ENCODE peak calls at places on chromosomes 13 and 19, in eight cellular contexts. G is tibial artery, S is GM23248, O is BE2C, K is adipocyte, W is heart left ventricle, J is stomach, R is RWPE2. B is an unnamed sample. For H3K27me3, the result is how much of the 10 kb centered on the place peaks cover.

GRCh38 chr19:21786931-21787330 is 19.6 kb upstream of the ZNF100 start:
- DNase-seq in J (no peak), G (no peak), O (no peak), K (no peak), R (no peak), W (no peak), S (no peak), B (no peak)

GRCh38 chr13:24053505-24054251 is 106.8 kb upstream of the SPATA13 start:
- DNase-seq in O (peak), G (no peak), S (peak), W (peak), K (peak), J (peak), R (no peak), B (peak)

GRCh38 chr13:39952244-39953233 is 297.1 kb downstream of the COG6 start:
- DNase-seq in O (no peak), J (no peak), S (peak), K (no peak), W (peak), R (no peak), G (no peak), B (no peak)

GRCh38 chr13:30808600-30808999 is 73.3 kb downstream of the ALOX5AP start:
- DNase-seq in O (no peak), S (peak), R (no peak), K (no peak), J (no peak), W (no peak), G (no peak), B (no peak)

GRCh38 chr19:32691952-32692726 is 518 bp downstream of the NUDT19 start:
- DNase-seq in S (peak), K (peak), G (peak), O (no peak), J (peak), R (no peak), W (peak), B (no peak)

GRCh38 chr19:13260883-13261653 is 110.9 kb downstream of the IER2 start:
- DNase-seq in W (no peak), O (no peak), G (no peak), S (peak), J (peak), K (peak), R (no peak), B (peak)

GRCh38 chr13:20953245-20953931 is 50.8 kb upstream of the XPO4 start:
- DNase-seq in O (no peak), S (no peak), R (no peak), W (no peak), G (no peak), K (no peak), J (no peak), B (no peak)

GRCh38 chr13:77544765-77545316 is 9.3 kb downstream of the SCEL start:
- DNase-seq in K (no peak), R (no peak), O (no peak), G (no peak), W (no peak), S (no peak), J (no peak), B (no peak)

GRCh38 chr19:45782162-45782623 is at the start of gene DMPK:
- DNase-seq in O (no peak), J (no peak), S (peak), G (peak), K (peak), W (peak), R (no peak), B (no peak)

GRCh38 chr13:111291908-111292307 is 28.5 kb upstream of the TEX29 start:
- DNase-seq in K (no peak), R (no peak), S (no peak), J (no peak), O (no peak), G (no peak), W (no peak), B (no peak)

GRCh38 chr19:37218592-37218935 is 550 bp downstream of the ZNF383 start:
- DNase-seq in O (no peak), G (no peak), J (no peak), S (peak), W (no peak), K (no peak), R (no peak), B (no peak)

GRCh38 chr13:50126378-50127016 is 111.3 kb downstream of the KCNRG start:
- DNase-seq in S (peak), J (no peak), W (no peak), K (peak), R (no peak), G (no peak), O (no peak), B (no peak)

GRCh38 chr19:40219721-40220276 is 1.6 kb upstream of the TTC9B start:
- DNase-seq in W (no peak), R (no peak), K (no peak), G (no peak), O (peak), S (peak), J (no peak), B (peak)

GRCh38 chr13:44448373-44448772 is 74.7 kb downstream of the SERP2 start:
- DNase-seq in J (no peak), S (no peak), O (no peak), R (no peak), K (no peak), W (no peak), G (no peak), B (no peak)

GRCh38 chr13:100665403-100665802 is 9.2 kb downstream of the TMTC4 start:
- DNase-seq in R (no peak), O (no peak), K (no peak), J (no peak), G (no peak), W (no peak), S (no peak), B (no peak)

GRCh38 chr13:47087841-47088240 is 191.0 kb upstream of the HTR2A start:
- DNase-seq in O (no peak), S (peak), J (no peak), K (peak), G (no peak), R (no peak), W (no peak), B (peak)

GRCh38 chr19:19528721-19529490 is at the start of gene YJEFN3:
- DNase-seq in G (no peak), O (peak), K (no peak), W (peak), S (peak), R (peak), J (no peak), B (no peak)

GRCh38 chr13:87942204-87942603 is 271.0 kb downstream of the SLITRK5 start:
- DNase-seq in O (no peak), J (no peak), W (no peak), G (no peak), R (no peak), S (no peak), K (no peak), B (peak)

GRCh38 chr13:37446503-37446902 is 152.1 kb downstream of the POSTN start:
- DNase-seq in S (peak), K (peak), G (peak), J (no peak), W (no peak), O (no peak), R (peak), B (peak)

GRCh38 chr19:6767357-6768235 is at the start of gene SH2D3A:
- DNase-seq in O (peak), W (peak), G (no peak), R (peak), J (peak), K (peak), S (peak), B (no peak)

GRCh38 chr13:49124693-49125304 is 95.3 kb upstream of the MLNR start:
- DNase-seq in K (peak), O (no peak), W (no peak), R (no peak), G (no peak), J (no peak), S (no peak), B (no peak)

GRCh38 chr13:67118277-67118676 is 111.9 kb downstream of the PCDH9 start:
- DNase-seq in O (no peak), J (no peak), R (no peak), S (no peak), G (no peak), W (no peak), K (no peak), B (no peak)

GRCh38 chr13:111006508-111007031 is 91.7 kb upstream of the ANKRD10 start:
- DNase-seq in S (peak), R (no peak), O (no peak), J (no peak), G (peak), K (peak), W (peak), B (no peak)

GRCh38 chr19:16259385-16260159 is 61.9 kb downstream of the AP1M1 start:
- DNase-seq in R (no peak), G (no peak), O (no peak), J (no peak), W (no peak), S (no peak), K (no peak), B (no peak)

GRCh38 chr13:70623260-70623659 is 515.0 kb upstream of the KLHL1 start:
- DNase-seq in O (no peak), S (peak), R (no peak), K (peak), J (no peak), W (no peak), G (no peak), B (no peak)

GRCh38 chr13:39250440-39250839 is 212.2 kb downstream of the NHLRC3 start:
- DNase-seq in K (no peak), J (no peak), G (no peak), O (no peak), R (no peak), W (no peak), S (no peak), B (no peak)

GRCh38 chr13:44969858-44970484 is 19.3 kb downstream of the NUFIP1 start:
- DNase-seq in G (no peak), K (peak), W (no peak), S (peak), R (no peak), O (no peak), J (no peak), B (peak)

GRCh38 chr19:7199613-7200533 is 94.3 kb downstream of the INSR start:
- DNase-seq in K (no peak), G (no peak), J (peak), R (no peak), S (no peak), W (no peak), O (no peak), B (no peak)

GRCh38 chr19:33796164-33797100 is at the start of gene KCTD15:
- DNase-seq in W (no peak), S (peak), O (peak), G (no peak), J (peak), K (peak), R (no peak), B (no peak)

GRCh38 chr19:30362156-30362754 is 9.9 kb upstream of the ZNF536 start:
- DNase-seq in W (no peak), G (no peak), K (no peak), O (no peak), R (no peak), J (peak), S (peak), B (no peak)

GRCh38 chr13:32783067-32783466 is 196.8 kb downstream of the PDS5B start:
- DNase-seq in G (no peak), S (peak), K (no peak), W (no peak), O (no peak), R (no peak), J (no peak), B (peak)

GRCh38 chr13:53545340-53545941 is 516.8 kb downstream of the OLFM4 start:
- DNase-seq in J (no peak), K (no peak), W (no peak), R (no peak), O (no peak), G (no peak), S (no peak), B (no peak)
- H3K4me3 ChIP-seq in J (no peak), K (no peak), W (no peak), R (no peak), O (no peak), G (no peak), S (no peak), B (no peak)

DNA sequence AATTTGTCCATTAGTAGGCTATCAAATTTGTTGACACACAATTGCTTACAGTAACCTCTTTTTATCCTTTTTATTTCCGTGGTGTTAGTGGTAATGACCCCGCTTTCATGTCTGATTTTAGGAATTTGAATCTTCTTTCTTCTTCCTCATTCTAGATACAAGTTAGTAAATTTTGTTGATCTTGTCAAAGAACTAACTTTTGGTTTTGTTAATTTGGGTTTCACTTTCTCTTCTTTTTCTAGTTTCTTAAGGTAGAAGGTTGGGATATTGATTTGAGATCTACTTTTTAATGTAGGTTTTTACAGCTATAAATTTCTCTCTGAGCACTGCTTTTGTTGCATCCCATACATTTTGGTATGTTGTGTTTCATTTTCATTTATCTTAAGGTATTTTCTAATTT is 53.3 kb upstream of the SLC7A1 start:
- DNase-seq in K (no peak), G (no peak), R (no peak), W (no peak), O (no peak), S (no peak), J (no peak), B (no peak)
- H3K27me3 ChIP-seq in K (under half), G (under half), R (under half), W (under half), O (under half), S (under half), J (under half), B (under half)

DNA sequence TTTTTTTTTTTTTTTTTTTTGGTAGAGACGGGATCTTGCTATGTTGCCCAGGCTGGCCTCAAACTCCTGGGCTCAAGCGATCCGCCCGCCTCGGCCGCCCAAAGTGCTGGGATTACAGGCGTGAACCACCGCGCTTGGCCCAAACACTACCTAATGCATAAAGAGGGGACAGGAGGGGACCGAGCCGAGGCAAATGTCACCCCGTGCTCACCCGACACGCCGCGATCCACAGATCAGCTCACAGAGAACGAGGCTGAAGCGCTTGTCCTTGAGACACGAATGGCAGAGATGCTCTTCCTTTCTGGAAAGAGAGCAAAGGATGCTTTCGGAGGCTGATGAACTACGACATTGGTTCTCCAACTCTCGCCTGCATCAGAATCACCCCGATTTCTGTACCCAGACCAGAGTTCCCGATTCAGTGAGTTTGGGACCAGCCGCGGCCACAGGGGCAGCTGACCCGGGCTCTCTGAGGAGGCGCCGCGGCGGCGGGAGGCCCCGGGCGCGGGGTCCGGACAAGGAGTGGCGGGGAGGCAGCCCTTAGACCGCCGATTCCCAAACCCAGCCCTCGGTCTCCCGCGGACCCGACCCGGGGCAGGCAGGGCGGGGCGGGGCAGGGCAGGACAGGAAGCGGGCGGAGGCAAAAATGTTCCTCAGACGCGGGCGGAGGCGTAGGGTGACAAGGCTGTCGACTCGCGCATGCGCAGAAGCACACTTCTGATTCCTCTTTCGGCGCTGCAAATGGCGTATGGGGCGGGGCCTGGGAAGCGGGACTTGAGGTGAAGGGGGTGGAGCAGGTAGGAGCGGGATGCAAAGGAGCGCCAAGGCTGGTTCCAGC is at the start of gene ZNF699:
- DNase-seq in K (peak), O (peak), G (peak), R (peak), J (peak), W (peak), S (peak), B (peak)
- H3K4me3 ChIP-seq in K (peak), O (peak), G (peak), R (peak), J (peak), W (peak), S (peak), B (peak)

DNA sequence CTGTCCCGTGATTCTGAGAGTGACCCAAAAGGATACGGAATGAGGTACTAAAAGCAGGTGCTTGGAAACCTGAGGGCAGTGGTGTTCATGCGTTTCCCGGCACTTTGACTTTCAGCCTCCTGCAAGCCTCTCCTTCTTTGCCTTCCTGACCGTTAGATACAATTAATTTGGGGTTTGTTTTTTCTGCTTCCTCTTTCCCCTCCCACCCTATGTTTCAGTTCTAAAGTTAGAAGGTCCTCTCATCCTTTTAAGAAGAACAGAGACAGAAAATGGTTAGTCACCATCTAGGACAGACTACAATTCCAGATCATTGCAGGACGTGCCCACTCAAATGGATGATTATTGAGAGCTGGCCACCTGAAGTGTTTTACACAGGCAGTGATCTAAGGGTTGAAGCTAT is 1.8 kb upstream of the LILRB4 start:
- DNase-seq in W (no peak), G (no peak), O (no peak), R (no peak), J (no peak), S (no peak), K (no peak), B (no peak)
- H3K27me3 ChIP-seq in W (under half), G (under half), O (under half), R (under half), J (half or more), S (under half), K (under half), B (under half)

B was measured in kidney epithelial cell.